ENCODE peak calls at places on chromosomes 2 and 18, in seven cellular contexts. N, F, B, S, R, C and X are unnamed samples.

GRCh38 chr2:161223139-161223732 is 63.0 kb downstream of the TANK start:
- DNase-seq in N (peak), F (peak), B (no peak), S (peak), R (no peak), C (no peak), X (no peak)

GRCh38 chr18:48666613-48667012 is 127.8 kb downstream of the CTIF start:
- DNase-seq in N (no peak), F (no peak), B (no peak), S (no peak), R (no peak), C (no peak), X (no peak)

GRCh38 chr2:220847006-220847405 is 725.1 kb downstream of the EPHA4 start:
- DNase-seq in N (no peak), F (no peak), B (no peak), S (no peak), R (no peak), C (no peak), X (no peak)

GRCh38 chr2:85915606-85916303 is 27.0 kb upstream of the ST3GAL5 start:
- DNase-seq in N (no peak), F (no peak), B (no peak), S (no peak), R (no peak), C (no peak), X (no peak)

GRCh38 chr2:207008105-207008990 is 69.0 kb downstream of the CPO start:
- DNase-seq in N (no peak), F (peak), B (no peak), S (no peak), R (no peak), C (no peak), X (no peak)

GRCh38 chr2:205688417-205689200 is 6.3 kb downstream of the NRP2 start:
- DNase-seq in N (no peak), F (no peak), B (no peak), S (no peak), R (no peak), C (no peak), X (no peak)

GRCh38 chr2:187263675-187264580 is 184.1 kb downstream of the CALCRL start:
- DNase-seq in N (no peak), F (no peak), B (no peak), S (no peak), R (no peak), C (no peak), X (no peak)

GRCh38 chr2:97673187-97673914 is 3.8 kb downstream of the C2orf92 start:
- DNase-seq in N (no peak), F (no peak), B (no peak), S (no peak), R (no peak), C (no peak), X (no peak)

GRCh38 chr2:133109772-133110171 is 439.8 kb upstream of the LYPD1 start:
- DNase-seq in N (no peak), F (peak), B (no peak), S (no peak), R (no peak), C (no peak), X (peak)

GRCh38 chr2:178266445-178266844 is 72.1 kb downstream of the OSBPL6 start:
- DNase-seq in N (no peak), F (no peak), B (no peak), S (peak), R (peak), C (no peak), X (no peak)

GRCh38 chr18:48216639-48217280 is 192.4 kb downstream of the ZBTB7C start:
- DNase-seq in N (no peak), F (no peak), B (no peak), S (no peak), R (no peak), C (no peak), X (no peak)

GRCh38 chr2:20491739-20492531 is 45.1 kb downstream of the RHOB start:
- DNase-seq in N (no peak), F (no peak), B (no peak), S (no peak), R (no peak), C (no peak), X (no peak)

GRCh38 chr2:235394278-235394828 is 99.5 kb upstream of the AGAP1 start:
- DNase-seq in N (no peak), F (peak), B (no peak), S (no peak), R (no peak), C (no peak), X (peak)

DNA sequence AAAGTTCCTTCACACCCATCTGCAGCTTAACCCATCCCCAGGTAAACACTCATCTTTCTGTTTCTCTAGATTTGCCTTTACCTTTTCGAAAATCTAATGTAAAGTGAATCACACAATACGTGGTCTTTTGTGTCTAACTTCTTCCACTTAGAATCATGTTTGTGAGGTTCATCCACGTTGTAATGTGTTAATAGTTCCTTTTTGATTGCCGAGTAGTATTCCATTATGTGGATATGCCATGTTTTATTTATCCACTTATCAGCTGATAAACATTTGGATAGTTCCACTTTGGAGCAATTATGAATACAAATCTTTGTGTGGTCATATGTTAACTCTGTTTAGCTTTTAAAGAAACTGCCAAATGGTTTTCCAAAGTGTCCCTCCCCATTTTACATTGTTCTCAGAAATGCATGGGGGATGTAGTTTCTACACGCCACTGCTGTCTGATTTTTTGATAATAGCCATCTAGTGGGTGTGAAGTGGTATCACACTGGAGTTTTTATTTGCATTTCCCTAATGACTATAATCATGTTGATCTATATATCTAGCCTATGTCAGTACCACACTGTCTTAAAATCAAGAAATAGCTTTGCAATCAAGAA is 22.3 kb downstream of the PECR start:
- DNase-seq in N (no peak), F (no peak), B (no peak), S (peak), R (no peak), C (no peak), X (no peak)
- TF ChIP-seq CTCF in N (no peak), F (no peak), B (no peak), S (peak), R (peak), C (no peak), X (no peak)

DNA sequence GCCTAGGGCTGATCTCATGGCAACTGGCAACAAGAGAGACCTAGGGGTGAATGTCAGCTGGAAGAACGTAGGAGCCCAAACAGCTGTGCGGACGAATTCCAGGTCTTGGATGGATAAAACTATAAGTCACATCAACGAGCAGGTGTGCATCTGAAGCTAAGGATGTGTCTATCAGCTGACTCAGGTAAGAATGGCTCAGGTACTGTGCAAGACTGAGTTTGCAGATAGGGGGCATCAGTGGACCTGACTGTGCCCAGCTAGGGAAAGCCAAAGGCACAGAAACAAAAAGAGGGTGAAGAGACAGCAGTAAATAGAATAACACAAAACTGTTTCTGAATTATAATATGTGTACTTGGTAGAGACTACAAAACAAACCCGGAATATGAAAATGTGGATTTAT is 357.3 kb downstream of the ZEB2 start:
- DNase-seq in N (peak), F (peak), B (no peak), S (peak), R (no peak), C (peak), X (no peak)
- TF ChIP-seq CTCF in N (peak), F (no peak), B (peak), S (peak), R (peak), C (peak), X (no peak)

GRCh38 chr2:164061129-164061746 is 325.4 kb upstream of the FIGN start:
- DNase-seq in N (no peak), F (peak), B (no peak), S (peak), R (peak), C (peak), X (no peak)
- TF ChIP-seq CTCF in N (peak), F (peak), B (peak), S (peak), R (peak), C (peak), X (peak)

GRCh38 chr2:21930224-21930623 is 806.5 kb downstream of the TDRD15 start:
- DNase-seq in N (no peak), F (no peak), B (no peak), S (no peak), R (no peak), C (no peak), X (no peak)

GRCh38 chr2:21924640-21925285 is 801.0 kb downstream of the TDRD15 start:
- DNase-seq in N (no peak), F (no peak), B (no peak), S (peak), R (no peak), C (no peak), X (no peak)

DNA sequence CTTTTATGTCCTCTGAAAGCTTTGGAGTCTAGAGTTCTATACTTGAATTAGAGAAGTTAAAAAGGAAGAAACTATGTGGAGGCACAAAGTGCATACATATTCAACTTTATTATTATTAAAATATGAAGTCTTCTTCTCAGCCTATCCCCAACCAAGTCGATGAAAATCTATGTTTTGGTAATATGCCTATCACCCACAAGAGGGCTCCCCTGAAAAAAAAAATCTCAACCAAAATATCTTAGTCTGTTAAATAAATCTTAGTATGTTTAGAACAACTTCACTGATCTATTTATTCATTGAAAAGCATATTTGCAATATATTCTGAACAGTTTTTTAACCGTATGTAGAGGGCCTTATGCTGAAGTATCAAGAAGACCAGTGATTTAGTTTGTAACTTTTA is 804.5 kb downstream of the TDRD15 start:
- DNase-seq in N (no peak), F (no peak), B (no peak), S (no peak), R (no peak), C (no peak), X (no peak)
- TF ChIP-seq CTCF in N (no peak), F (no peak), B (no peak), S (no peak), R (peak), C (no peak), X (no peak)

GRCh38 chr18:31230495-31230894 is 67.8 kb upstream of the DSC1 start:
- DNase-seq in N (no peak), F (peak), B (no peak), S (peak), R (no peak), C (peak), X (no peak)
- TF ChIP-seq CTCF in N (no peak), F (no peak), B (no peak), S (no peak), R (no peak), C (no peak), X (no peak)

DNA sequence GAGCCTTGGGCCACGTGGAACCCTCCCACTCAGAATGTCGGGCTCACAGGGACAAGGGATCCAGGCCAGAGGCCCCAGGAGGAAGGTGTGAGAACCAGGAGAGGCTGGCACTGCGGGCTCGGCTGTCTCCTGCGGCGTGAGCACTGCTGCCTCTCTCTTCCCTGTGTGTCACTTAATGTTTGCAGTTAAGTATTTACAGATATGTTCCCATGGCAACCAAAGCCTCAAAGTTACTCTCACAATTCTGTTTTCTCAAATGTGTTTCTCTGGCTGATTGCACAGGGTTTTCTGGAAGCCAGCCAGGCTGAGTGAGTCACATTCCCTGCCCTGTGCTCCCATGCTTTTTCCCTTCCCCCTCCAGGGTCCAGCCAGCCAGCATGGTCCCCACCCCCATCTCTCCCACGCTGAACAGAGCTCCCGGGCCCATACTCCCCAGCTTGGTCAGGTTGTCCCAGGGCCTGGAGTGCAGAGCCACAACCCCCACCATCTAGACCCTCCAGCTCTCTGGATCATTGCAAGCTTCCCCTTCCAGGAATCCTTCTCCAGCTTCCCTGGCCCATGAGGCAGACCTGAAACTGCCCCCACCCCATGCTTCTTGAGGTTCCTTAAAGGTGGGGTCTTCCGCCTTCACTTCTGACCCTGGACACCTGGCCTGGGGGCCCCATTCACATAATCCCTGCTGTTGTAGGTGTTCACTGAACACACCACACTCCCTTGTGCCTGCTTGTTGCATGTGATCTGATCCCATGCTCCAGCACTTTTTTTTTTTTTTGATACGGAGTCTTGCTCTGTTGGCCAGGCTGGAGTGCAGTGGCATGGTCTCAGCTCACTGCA is 265.9 kb downstream of the CELF4 start:
- DNase-seq in N (peak), F (peak), B (peak), S (peak), R (no peak), C (no peak), X (peak)
- TF ChIP-seq CTCF in N (no peak), F (no peak), B (no peak), S (no peak), R (no peak), C (no peak), X (no peak)

GRCh38 chr2:238294046-238294392 is 5.6 kb upstream of the PER2 start:
- DNase-seq in N (no peak), F (no peak), B (no peak), S (no peak), R (no peak), C (no peak), X (no peak)
- TF ChIP-seq CTCF in N (no peak), F (no peak), B (no peak), S (no peak), R (no peak), C (no peak), X (no peak)

DNA sequence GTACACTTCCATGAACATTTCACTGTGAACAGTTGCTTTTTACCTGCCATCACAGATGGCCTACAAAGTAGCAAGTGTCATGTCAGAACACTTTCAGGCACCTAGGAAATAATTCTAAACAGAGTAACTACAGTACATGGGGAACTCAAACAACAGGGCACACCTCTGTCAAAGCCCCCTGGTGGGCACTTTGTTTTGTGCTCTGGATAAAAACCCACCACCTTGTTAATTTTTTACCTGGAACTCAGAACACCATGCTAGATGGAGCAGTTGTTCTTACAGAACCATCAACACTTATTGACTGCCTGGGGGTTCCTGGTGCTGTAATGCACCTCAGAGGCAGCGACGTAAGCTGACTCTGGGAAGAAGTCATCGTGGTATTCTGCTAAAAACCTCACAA is 2.3 kb downstream of the MSL3B start:
- DNase-seq in N (no peak), F (no peak), B (no peak), S (no peak), R (peak), C (no peak), X (no peak)
- TF ChIP-seq CTCF in N (no peak), F (no peak), B (no peak), S (peak), R (peak), C (no peak), X (no peak)